ENCODE peak calls at places on chromosomes 7 and 10, in ten cellular contexts. F is aorta, K is heart left ventricle, P is hepatocyte, R is breast epithelium, L is astrocyte, Q is heart right ventricle, D is HepG2, X is sigmoid colon, M is mammary epithelial cell. E is an unnamed sample.

GRCh38 chr7:55369427-55369826 is 4.3 kb downstream of the LANCL2 start:
- DNase-seq in F (no peak), K (no peak), P (no peak), R (no peak), L (peak; percentile 91), Q (no peak), D (no peak), X (no peak), M (no peak), E (no peak)

GRCh38 chr7:75905785-75906604 is 9.0 kb upstream of the POR start:
- DNase-seq in F (peak; percentile 83), K (peak; percentile 65), P (peak; percentile 84), R (peak; percentile 33), L (peak; percentile 42), Q (peak; percentile 61), D (peak; percentile 97), X (peak; percentile 92), M (peak; percentile 89), E (no peak)

GRCh38 chr7:44966731-44967538 is 11.9 kb downstream of the MYO1G start:
- DNase-seq in F (peak; percentile 43), K (no peak), P (no peak), R (no peak), L (no peak), Q (no peak), D (no peak), X (peak; percentile 40), M (no peak), E (no peak)

GRCh38 chr10:95545981-95546380 is 15.2 kb downstream of the SORBS1 start:
- DNase-seq in F (no peak), K (no peak), P (no peak), R (no peak), L (no peak), Q (no peak), D (no peak), X (no peak), M (no peak), E (no peak)

GRCh38 chr10:74081192-74081803 is 69.3 kb downstream of the AP3M1 start:
- DNase-seq in F (no peak), K (no peak), P (peak; percentile 60), R (no peak), L (peak; percentile 26), Q (no peak), D (peak; percentile 50), X (peak; percentile 69), M (peak; percentile 38), E (peak; percentile 11)

GRCh38 chr10:103890194-103890658 is 27.8 kb downstream of the STN1 start:
- DNase-seq in F (no peak), K (no peak), P (peak; percentile 79), R (no peak), L (no peak), Q (no peak), D (peak; percentile 39), X (no peak), M (peak; percentile 82), E (no peak)

GRCh38 chr7:50592940-50593339 is 27.7 kb upstream of the DDC start:
- DNase-seq in F (no peak), K (no peak), P (no peak), R (no peak), L (no peak), Q (no peak), D (no peak), X (no peak), M (no peak), E (no peak)

GRCh38 chr10:20993387-20994170 is 96.5 kb upstream of the NEBL start:
- DNase-seq in F (no peak), K (no peak), P (no peak), R (no peak), L (peak; percentile 72), Q (no peak), D (no peak), X (no peak), M (peak; percentile 41), E (no peak)

GRCh38 chr10:130764651-130765050 is 546.9 kb downstream of the TCERG1L start:
- DNase-seq in F (no peak), K (no peak), P (no peak), R (no peak), L (no peak), Q (no peak), D (no peak), X (peak; percentile 29), M (no peak), E (no peak)
- H3K9me3 ChIP-seq in F (peaks cover 5% of the 10 kb centered on the region), K (peaks cover 5% of the 10 kb centered on the region), P (no peaks in the 10 kb centered on the region), R (peaks cover 11% of the 10 kb centered on the region), L (peaks cover 16% of the 10 kb centered on the region), Q (peaks cover 8% of the 10 kb centered on the region), D (peaks cover 14% of the 10 kb centered on the region), X (no peaks in the 10 kb centered on the region), M (peaks cover 53% of the 10 kb centered on the region), E (no peaks in the 10 kb centered on the region)

GRCh38 chr10:119537953-119538630 is 4.4 kb downstream of the RGS10 start:
- DNase-seq in F (no peak), K (no peak), P (no peak), R (no peak), L (no peak), Q (no peak), D (no peak), X (peak; percentile 47), M (no peak), E (no peak)

GRCh38 chr10:119539359-119539651 is 3.2 kb downstream of the RGS10 start:
- DNase-seq in F (no peak), K (no peak), P (no peak), R (no peak), L (no peak), Q (no peak), D (no peak), X (peak; percentile 55), M (no peak), E (no peak)

GRCh38 chr10:119541046-119541445 is 1.5 kb downstream of the RGS10 start:
- DNase-seq in F (no peak), K (no peak), P (no peak), R (no peak), L (peak; percentile 41), Q (no peak), D (no peak), X (peak; percentile 58), M (no peak), E (no peak)

GRCh38 chr10:119540038-119540437 is 2.5 kb downstream of the RGS10 start:
- DNase-seq in F (no peak), K (no peak), P (no peak), R (no peak), L (no peak), Q (no peak), D (no peak), X (peak; percentile 25), M (no peak), E (no peak)

DNA sequence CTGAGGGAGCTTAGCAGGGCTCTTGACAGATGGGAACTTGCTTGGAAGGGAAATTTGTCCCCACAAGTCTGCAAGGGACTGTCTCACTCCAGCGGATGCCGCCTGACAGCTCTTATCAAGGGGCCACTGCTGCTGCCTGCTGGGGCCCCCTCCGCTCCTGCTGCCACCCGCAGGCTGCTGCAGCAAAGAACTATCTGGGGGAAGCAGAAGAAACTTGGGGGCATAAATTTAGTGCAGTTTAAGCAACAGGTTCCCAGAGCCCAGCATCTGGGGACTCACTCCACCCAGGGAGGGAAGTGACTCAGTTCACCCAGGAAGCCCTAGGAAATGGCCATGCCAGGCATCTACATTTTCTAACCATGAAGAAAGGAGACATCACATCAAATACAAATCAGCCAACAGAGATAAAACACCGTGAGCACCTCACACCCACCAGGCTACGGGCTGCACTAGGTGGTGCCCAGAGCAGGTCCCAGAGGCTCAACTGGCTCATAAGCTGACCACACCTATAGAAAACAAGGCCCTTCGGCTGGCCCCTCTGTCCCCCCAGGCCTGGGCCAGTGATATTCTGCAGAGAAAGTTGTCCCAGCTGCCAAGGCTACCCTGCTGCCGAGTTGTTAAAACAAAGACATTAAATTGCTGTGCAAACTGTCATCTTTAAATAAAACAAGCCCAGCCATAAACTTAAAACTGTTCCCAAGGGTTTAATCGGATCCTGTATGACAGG is 3.7 kb downstream of the RGS10 start:
- DNase-seq in F (no peak), K (no peak), P (no peak), R (no peak), L (no peak), Q (no peak), D (no peak), X (peak; percentile 62), M (no peak), E (no peak)
- H3K27ac ChIP-seq in F (no peak overlapping the region), K (peak overlapping the region; percentile 75), P (no peak overlapping the region), R (no peak overlapping the region), L (no peak overlapping the region), Q (no peak overlapping the region), D (no peak overlapping the region), X (peak overlapping the region; percentile 97), M (no peak overlapping the region), E (peak overlapping the region; percentile 25)

GRCh38 chr7:158406364-158406763 is 181.3 kb downstream of the PTPRN2 start:
- DNase-seq in F (no peak), K (no peak), P (peak; percentile 34), R (no peak), L (no peak), Q (no peak), D (no peak), X (no peak), M (no peak), E (no peak)

GRCh38 chr7:158403013-158403821 is 184.4 kb downstream of the PTPRN2 start:
- DNase-seq in F (no peak), K (no peak), P (no peak), R (no peak), L (no peak), Q (no peak), D (no peak), X (no peak), M (no peak), E (no peak)

GRCh38 chr7:158402471-158402870 is 185.2 kb downstream of the PTPRN2 start:
- DNase-seq in F (no peak), K (no peak), P (no peak), R (no peak), L (no peak), Q (no peak), D (no peak), X (no peak), M (no peak), E (no peak)

GRCh38 chr7:158405324-158405723 is 182.3 kb downstream of the PTPRN2 start:
- DNase-seq in F (no peak), K (no peak), P (no peak), R (no peak), L (no peak), Q (no peak), D (no peak), X (no peak), M (no peak), E (no peak)

GRCh38 chr7:158404031-158404761 is 183.4 kb downstream of the PTPRN2 start:
- DNase-seq in F (no peak), K (no peak), P (no peak), R (no peak), L (no peak), Q (no peak), D (no peak), X (no peak), M (no peak), E (no peak)
- H3K9me3 ChIP-seq in F (peaks cover 3% of the 10 kb centered on the region), K (no peaks in the 10 kb centered on the region), P (no peaks in the 10 kb centered on the region), R (no peaks in the 10 kb centered on the region), L (no peaks in the 10 kb centered on the region), Q (peaks cover 5% of the 10 kb centered on the region), D (peaks cover 2% of the 10 kb centered on the region), X (no peaks in the 10 kb centered on the region), M (peaks cover 19% of the 10 kb centered on the region), E (no peaks in the 10 kb centered on the region)

DNA sequence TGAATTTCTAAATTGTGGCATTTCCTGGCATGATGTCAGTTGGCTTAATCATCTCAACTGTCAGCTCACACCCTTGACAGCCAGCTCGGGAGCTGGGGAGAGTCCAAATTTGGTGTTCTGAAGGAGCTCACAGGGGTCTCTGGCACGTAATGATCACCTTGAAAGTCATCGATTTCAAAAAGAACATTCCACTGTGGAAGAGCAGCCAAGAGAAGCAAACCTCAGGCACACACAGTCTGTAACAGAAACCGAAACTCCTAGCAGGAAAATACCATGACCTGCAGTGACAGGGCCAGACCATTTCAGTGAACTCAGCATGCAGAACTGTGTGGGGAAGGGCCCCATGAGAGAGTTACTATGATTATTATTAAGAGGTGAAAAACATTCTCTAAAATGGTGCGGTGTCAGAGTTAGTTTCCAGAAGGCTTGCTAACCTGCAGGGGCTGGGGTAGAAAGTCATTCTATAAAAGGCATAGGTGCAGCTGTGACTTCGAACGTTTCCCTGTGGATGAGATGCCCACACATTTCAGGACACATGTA is 26.4 kb upstream of the KLF6 start:
- DNase-seq in F (no peak), K (no peak), P (peak; percentile 55), R (peak; percentile 67), L (peak; percentile 82), Q (no peak), D (no peak), X (no peak), M (peak; percentile 98), E (no peak)
- H3K27ac ChIP-seq in F (peak overlapping the region; percentile 83), K (peak overlapping the region; percentile 96), P (peak overlapping the region; percentile 94), R (peak overlapping the region; percentile 96), L (peak overlapping the region; percentile 93), Q (peak overlapping the region; percentile 81), D (peak overlapping the region; percentile 97), X (peak overlapping the region; percentile 75), M (peak overlapping the region; percentile 100), E (peak overlapping the region; percentile 75)

E was measured in CD8-positive, alpha-beta T cell.